ENCODE peak calls at places on chromosomes 13 and 19, in five cellular contexts. One of them, this sample, is unnamed.

GRCh38 chr13:31468114-31468902 is 268.5 kb downstream of the B3GLCT start:
- DNase-seq in bronchial epithelial cell: no peak
- DNase-seq in GM23338: peak; percentile 23
- DNase-seq in CD8-positive, alpha-beta T cell: no peak
- DNase-seq in K562: no peak
- DNase-seq in this sample: peak; percentile 1

GRCh38 chr19:46766569-46767317 is 20.5 kb upstream of the STRN4 start:
- DNase-seq in K562: peak; percentile 73
- DNase-seq in CD8-positive, alpha-beta T cell: peak; percentile 70
- DNase-seq in GM23338: peak; percentile 89
- DNase-seq in bronchial epithelial cell: no peak
- DNase-seq in this sample: peak; percentile 91

GRCh38 chr19:14476307-14476662 is 1.1 kb upstream of the PTGER1 start:
- DNase-seq in bronchial epithelial cell: no peak
- DNase-seq in CD8-positive, alpha-beta T cell: no peak
- DNase-seq in K562: no peak
- DNase-seq in GM23338: no peak
- DNase-seq in this sample: no peak

GRCh38 chr19:41350735-41351338 is 2.9 kb downstream of the TGFB1 start:
- DNase-seq in CD8-positive, alpha-beta T cell: no peak
- DNase-seq in GM23338: peak; percentile 26
- DNase-seq in K562: peak; percentile 85
- DNase-seq in bronchial epithelial cell: peak; percentile 44
- DNase-seq in this sample: peak; percentile 64

GRCh38 chr13:75541287-75541686 is 3.6 kb upstream of the COMMD6 start:
- DNase-seq in K562: peak; percentile 16
- DNase-seq in GM23338: no peak
- DNase-seq in CD8-positive, alpha-beta T cell: no peak
- DNase-seq in bronchial epithelial cell: no peak
- DNase-seq in this sample: no peak

GRCh38 chr13:99812611-99813010 is 159.0 kb downstream of the ZIC5 start:
- DNase-seq in GM23338: no peak
- DNase-seq in K562: no peak
- DNase-seq in CD8-positive, alpha-beta T cell: no peak
- DNase-seq in bronchial epithelial cell: peak; percentile 3
- DNase-seq in this sample: no peak

GRCh38 chr19:11457115-11457514 is 21.7 kb downstream of the PRKCSH start:
- DNase-seq in K562: peak; percentile 42
- DNase-seq in bronchial epithelial cell: no peak
- DNase-seq in GM23338: no peak
- DNase-seq in CD8-positive, alpha-beta T cell: no peak
- DNase-seq in this sample: peak; percentile 78

GRCh38 chr19:55647732-55648656 is at the start of gene CCDC106:
- DNase-seq in CD8-positive, alpha-beta T cell: peak; percentile 78
- DNase-seq in GM23338: peak; percentile 96
- DNase-seq in bronchial epithelial cell: no peak
- DNase-seq in K562: peak; percentile 81
- DNase-seq in this sample: peak; percentile 94

GRCh38 chr19:1016647-1017114 is 4.2 kb downstream of the TMEM259 start:
- DNase-seq in CD8-positive, alpha-beta T cell: no peak
- DNase-seq in GM23338: no peak
- DNase-seq in K562: no peak
- DNase-seq in bronchial epithelial cell: peak; percentile 74
- DNase-seq in this sample: no peak

GRCh38 chr13:97495678-97496077 is 61.7 kb downstream of the RAP2A start:
- DNase-seq in bronchial epithelial cell: peak; percentile 42
- DNase-seq in K562: no peak
- DNase-seq in CD8-positive, alpha-beta T cell: no peak
- DNase-seq in GM23338: no peak
- DNase-seq in this sample: no peak

GRCh38 chr13:51534075-51534817 is 50.0 kb upstream of the WDFY2 start:
- DNase-seq in bronchial epithelial cell: peak; percentile 54
- DNase-seq in GM23338: no peak
- DNase-seq in K562: no peak
- DNase-seq in CD8-positive, alpha-beta T cell: peak; percentile 61
- DNase-seq in this sample: no peak

GRCh38 chr19:50705422-50706019 is 14.1 kb downstream of the SHANK1 start:
- DNase-seq in K562: peak; percentile 82
- DNase-seq in CD8-positive, alpha-beta T cell: no peak
- DNase-seq in GM23338: peak; percentile 88
- DNase-seq in bronchial epithelial cell: peak; percentile 38
- DNase-seq in this sample: peak; percentile 91

GRCh38 chr13:112998506-112999280 is 29.7 kb downstream of the MCF2L start:
- DNase-seq in CD8-positive, alpha-beta T cell: no peak
- DNase-seq in K562: no peak
- DNase-seq in bronchial epithelial cell: no peak
- DNase-seq in GM23338: no peak
- DNase-seq in this sample: no peak

GRCh38 chr13:44906758-44907157 is 82.5 kb downstream of the NUFIP1 start:
- DNase-seq in K562: no peak
- DNase-seq in bronchial epithelial cell: no peak
- DNase-seq in GM23338: no peak
- DNase-seq in CD8-positive, alpha-beta T cell: no peak
- DNase-seq in this sample: no peak

GRCh38 chr19:39474139-39474620 is 6.5 kb upstream of the TIMM50 start:
- DNase-seq in bronchial epithelial cell: no peak
- DNase-seq in K562: peak; percentile 72
- DNase-seq in CD8-positive, alpha-beta T cell: peak; percentile 81
- DNase-seq in GM23338: peak; percentile 87
- DNase-seq in this sample: peak; percentile 95

GRCh38 chr13:77720988-77721387 is 23.5 kb downstream of the SLAIN1 start:
- DNase-seq in K562: no peak
- DNase-seq in CD8-positive, alpha-beta T cell: no peak
- DNase-seq in GM23338: no peak
- DNase-seq in bronchial epithelial cell: no peak
- DNase-seq in this sample: no peak
- H3K36me3 ChIP-seq in K562: no peaks in the 10 kb centered on the region
- H3K36me3 ChIP-seq in CD8-positive, alpha-beta T cell: no peaks in the 10 kb centered on the region
- H3K36me3 ChIP-seq in GM23338: no peaks in the 10 kb centered on the region
- H3K36me3 ChIP-seq in bronchial epithelial cell: no peaks in the 10 kb centered on the region
- H3K36me3 ChIP-seq in this sample: peaks cover 1% of the 10 kb centered on the region

GRCh38 chr19:4103073-4103418 is 20.9 kb downstream of the MAP2K2 start:
- DNase-seq in GM23338: no peak
- DNase-seq in bronchial epithelial cell: peak; percentile 30
- DNase-seq in CD8-positive, alpha-beta T cell: no peak
- DNase-seq in K562: no peak
- DNase-seq in this sample: no peak

GRCh38 chr19:4101496-4101770 is 22.5 kb downstream of the MAP2K2 start:
- DNase-seq in GM23338: no peak
- DNase-seq in K562: no peak
- DNase-seq in CD8-positive, alpha-beta T cell: no peak
- DNase-seq in bronchial epithelial cell: no peak
- DNase-seq in this sample: no peak

GRCh38 chr19:4102339-4103072 is 21.4 kb downstream of the MAP2K2 start:
- DNase-seq in bronchial epithelial cell: no peak
- DNase-seq in CD8-positive, alpha-beta T cell: no peak
- DNase-seq in K562: no peak
- DNase-seq in GM23338: no peak
- DNase-seq in this sample: peak; percentile 78

GRCh38 chr19:4099054-4099764 is 24.7 kb downstream of the MAP2K2 start:
- DNase-seq in CD8-positive, alpha-beta T cell: no peak
- DNase-seq in K562: no peak
- DNase-seq in GM23338: no peak
- DNase-seq in bronchial epithelial cell: no peak
- DNase-seq in this sample: no peak

DNA sequence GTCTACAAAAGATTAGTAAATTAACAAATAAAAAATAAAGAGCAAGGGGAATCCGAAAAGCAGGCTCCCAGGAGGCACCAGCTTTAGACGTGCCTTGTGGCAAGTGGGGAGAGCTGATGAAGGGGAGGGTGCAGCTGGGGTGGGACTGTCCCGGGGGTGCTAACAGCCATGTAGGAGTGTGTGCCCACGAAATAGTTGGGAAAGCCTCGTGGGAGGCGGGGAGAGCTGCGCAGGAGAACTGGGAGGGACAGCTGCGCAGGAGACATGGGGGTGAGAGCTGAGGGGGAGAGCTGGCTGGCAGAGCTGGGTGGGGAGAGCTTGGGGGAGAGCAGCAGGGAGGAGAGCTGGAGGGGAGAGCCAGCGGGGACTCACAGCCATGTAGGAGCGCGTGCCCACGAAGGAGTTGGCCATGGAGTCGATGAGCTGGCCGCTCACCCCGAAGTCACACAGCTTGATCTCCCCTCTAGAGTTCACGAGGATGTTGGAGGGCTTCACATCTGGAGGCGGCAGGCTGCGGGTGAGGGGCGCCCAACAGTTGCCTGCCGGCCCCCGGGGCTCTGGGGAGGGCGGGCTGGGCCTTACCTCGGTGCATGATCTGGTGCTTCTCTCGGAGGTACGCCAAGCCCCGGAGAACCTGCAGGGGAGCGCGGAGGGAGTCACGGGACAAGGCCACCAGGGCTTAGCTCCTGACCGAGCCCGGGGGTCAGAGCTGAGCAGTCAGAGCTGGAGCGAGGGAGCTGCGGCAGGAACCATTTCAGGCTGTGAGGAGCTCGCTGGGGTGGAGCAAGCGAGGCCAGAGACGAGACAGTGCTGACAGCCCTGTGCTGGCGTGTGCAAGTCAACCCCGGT is 23.1 kb downstream of the MAP2K2 start:
- DNase-seq in K562: no peak
- DNase-seq in GM23338: no peak
- DNase-seq in CD8-positive, alpha-beta T cell: no peak
- DNase-seq in bronchial epithelial cell: no peak
- DNase-seq in this sample: peak; percentile 57
- H3K36me3 ChIP-seq in K562: peaks cover 76% of the 10 kb centered on the region
- H3K36me3 ChIP-seq in GM23338: peaks cover 3% of the 10 kb centered on the region
- H3K36me3 ChIP-seq in CD8-positive, alpha-beta T cell: peaks cover 12% of the 10 kb centered on the region
- H3K36me3 ChIP-seq in bronchial epithelial cell: peaks cover 17% of the 10 kb centered on the region
- H3K36me3 ChIP-seq in this sample: peaks cover 18% of the 10 kb centered on the region

DNA sequence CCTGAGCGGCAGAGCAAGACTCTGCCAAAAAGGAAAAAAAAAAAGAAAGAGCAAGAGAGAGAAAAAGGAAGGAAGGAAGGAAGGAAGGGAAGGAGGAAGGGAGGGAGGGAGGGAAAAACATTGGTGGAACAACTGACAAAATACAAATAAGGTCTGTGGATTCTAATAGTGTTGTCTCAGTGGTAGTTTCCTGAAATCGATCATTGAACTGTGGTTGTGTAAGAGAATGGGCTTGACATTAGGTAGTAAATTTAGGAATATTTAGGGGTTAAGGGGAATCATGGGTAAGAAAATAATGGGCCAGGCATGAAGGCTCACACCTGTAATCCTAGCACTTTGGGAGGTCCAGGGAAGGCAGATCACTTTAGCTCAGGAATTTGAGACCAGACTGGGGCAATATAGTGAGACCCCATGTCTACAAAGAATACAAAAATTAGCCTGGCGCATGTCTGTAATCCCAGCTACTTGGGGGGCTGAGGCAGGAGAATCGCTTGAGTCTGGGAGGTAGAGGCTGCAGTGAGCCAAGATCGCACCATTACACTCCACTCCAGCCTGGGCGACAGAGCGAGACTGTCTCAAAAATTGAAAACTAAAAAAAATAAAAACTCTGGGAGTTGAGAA is 14.5 kb downstream of the PHLDB3 start:
- DNase-seq in GM23338: no peak
- DNase-seq in CD8-positive, alpha-beta T cell: no peak
- DNase-seq in K562: no peak
- DNase-seq in bronchial epithelial cell: no peak
- DNase-seq in this sample: no peak
- H3K36me3 ChIP-seq in GM23338: no peaks in the 10 kb centered on the region
- H3K36me3 ChIP-seq in CD8-positive, alpha-beta T cell: no peaks in the 10 kb centered on the region
- H3K36me3 ChIP-seq in K562: no peaks in the 10 kb centered on the region
- H3K36me3 ChIP-seq in bronchial epithelial cell: peaks cover 12% of the 10 kb centered on the region
- H3K36me3 ChIP-seq in this sample: no peaks in the 10 kb centered on the region

GRCh38 chr19:30323904-30324303 is 48.3 kb upstream of the ZNF536 start:
- DNase-seq in bronchial epithelial cell: no peak
- DNase-seq in GM23338: no peak
- DNase-seq in K562: no peak
- DNase-seq in CD8-positive, alpha-beta T cell: no peak
- DNase-seq in this sample: no peak
- H3K36me3 ChIP-seq in bronchial epithelial cell: no peaks in the 10 kb centered on the region
- H3K36me3 ChIP-seq in GM23338: no peaks in the 10 kb centered on the region
- H3K36me3 ChIP-seq in K562: no peaks in the 10 kb centered on the region
- H3K36me3 ChIP-seq in CD8-positive, alpha-beta T cell: no peaks in the 10 kb centered on the region
- H3K36me3 ChIP-seq in this sample: no peaks in the 10 kb centered on the region